ENCODE peak calls at places on chromosome 22, in five cellular contexts. M is cardiac fibroblast; I is HFFc6; L is mucosa of descending colon; V is activated CD8-positive, alpha-beta T cell treated with anti-CD3 and anti-CD28 coated beads for 36 hours. W is an unnamed sample.

GRCh38 chr22:42680648-42681047 is 31.5 kb upstream of the CYB5R3 start:
- DNase-seq in L (no peak), M (peak), V (no peak), I (peak), W (no peak)

GRCh38 chr22:40485813-40486610 is 115.6 kb downstream of the SGSM3 start:
- DNase-seq in M (peak), I (no peak), V (no peak), L (no peak), W (no peak)

GRCh38 chr22:17984114-17984513 is 40.2 kb downstream of the MICAL3 start:
- DNase-seq in M (no peak), I (no peak), V (no peak), L (no peak), W (no peak)

GRCh38 chr22:19936513-19936912 is 5.1 kb upstream of the COMT start:
- DNase-seq in L (no peak), M (no peak), V (no peak), I (no peak), W (no peak)

GRCh38 chr22:49930596-49931412 is 12.4 kb downstream of the CRELD2 start:
- DNase-seq in I (peak), M (peak), L (peak), V (peak), W (peak)

GRCh38 chr22:42560781-42561180 is 7.0 kb downstream of the SERHL2 start:
- DNase-seq in I (no peak), M (peak), V (peak), L (no peak), W (no peak)

GRCh38 chr22:32327596-32328171 is 30.0 kb upstream of the RFPL3 start:
- DNase-seq in I (no peak), L (no peak), M (no peak), V (no peak), W (no peak)

GRCh38 chr22:45096256-45096907 is 67.3 kb upstream of the NUP50 start:
- DNase-seq in L (peak), V (peak), I (peak), M (peak), W (peak)

GRCh38 chr22:45502215-45503070 is at the start of gene FBLN1:
- DNase-seq in L (peak), V (no peak), M (no peak), I (no peak), W (no peak)

GRCh38 chr22:32531955-32532818 is 57.6 kb downstream of the FBXO7 start:
- DNase-seq in I (peak), M (peak), V (no peak), L (peak), W (no peak)

GRCh38 chr22:33272180-33272579 is 214.0 kb upstream of the SYN3 start:
- DNase-seq in V (no peak), L (no peak), M (no peak), I (no peak), W (no peak)

GRCh38 chr22:31637938-31638618 is 23.9 kb downstream of the PISD start:
- DNase-seq in M (peak), L (no peak), I (no peak), V (no peak), W (peak)

GRCh38 chr22:19709063-19709769 is 5.1 kb upstream of the SEPTIN5 start:
- DNase-seq in I (no peak), M (peak), V (no peak), L (no peak), W (no peak)

GRCh38 chr22:18947905-18948304 is 11.8 kb upstream of the PRODH start:
- DNase-seq in M (no peak), V (no peak), I (no peak), L (peak), W (no peak)

GRCh38 chr22:30635273-30636225 is at the start of gene SLC35E4:
- DNase-seq in I (peak), V (peak), L (peak), M (peak), W (peak)
- TF ChIP-seq CTCF in I (peak), V (no peak), L (peak), M (peak), W (peak)

DNA sequence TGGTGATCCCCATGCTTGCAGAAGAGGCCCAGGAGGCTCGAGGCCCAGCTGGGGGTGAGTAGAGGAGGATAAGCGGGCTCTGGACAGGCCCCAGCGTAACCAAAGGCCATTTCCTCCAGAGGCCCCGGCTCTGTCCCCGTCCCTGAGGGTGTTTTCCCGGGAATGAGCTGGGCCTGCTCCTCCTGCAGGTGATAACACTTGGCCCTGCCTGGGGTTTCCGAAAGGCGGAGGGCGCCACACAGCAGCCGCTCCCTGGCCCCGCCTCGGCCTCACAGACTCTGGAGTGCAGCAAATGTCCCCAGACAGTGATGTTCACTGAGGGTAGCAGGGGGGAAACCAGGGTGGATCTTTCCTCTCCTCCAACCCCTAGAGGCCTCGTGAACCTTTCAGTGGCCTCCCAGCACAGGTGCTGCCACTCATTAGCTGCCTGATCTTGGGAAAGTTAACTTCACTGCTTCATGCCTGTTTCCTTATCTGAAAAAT is 10.5 kb upstream of the MGAT3 start:
- DNase-seq in I (no peak), V (no peak), M (no peak), L (peak), W (peak)
- TF ChIP-seq CTCF in I (no peak), V (no peak), M (no peak), L (no peak), W (no peak)

GRCh38 chr22:22371031-22371541 is 126.5 kb downstream of the VPREB1 start:
- DNase-seq in M (no peak), L (no peak), V (no peak), I (no peak), W (no peak)
- TF ChIP-seq CTCF in M (no peak), L (no peak), V (no peak), I (no peak), W (no peak)

DNA sequence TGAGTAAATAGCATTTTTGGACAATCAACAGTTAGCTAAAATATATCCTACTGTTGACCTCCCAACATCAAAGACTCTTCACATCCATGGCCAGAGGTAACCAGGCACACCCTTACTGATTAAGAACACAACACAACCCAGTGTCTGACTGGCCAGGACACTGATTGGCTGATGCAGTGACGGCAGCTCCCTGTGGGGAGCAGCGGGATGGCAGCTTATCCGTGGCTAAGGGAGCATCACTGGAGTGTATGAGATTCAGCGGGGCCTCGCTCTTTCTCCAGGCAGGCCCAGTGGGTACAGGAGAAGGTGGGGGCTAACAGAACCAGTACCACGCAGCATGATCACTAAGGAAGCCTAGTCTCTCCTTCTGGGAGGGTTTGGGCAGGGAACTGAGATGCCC is 10.3 kb upstream of the IL2RB start:
- DNase-seq in M (no peak), V (no peak), L (no peak), I (no peak), W (no peak)
- TF ChIP-seq CTCF in M (no peak), V (no peak), L (no peak), I (peak), W (no peak)

DNA sequence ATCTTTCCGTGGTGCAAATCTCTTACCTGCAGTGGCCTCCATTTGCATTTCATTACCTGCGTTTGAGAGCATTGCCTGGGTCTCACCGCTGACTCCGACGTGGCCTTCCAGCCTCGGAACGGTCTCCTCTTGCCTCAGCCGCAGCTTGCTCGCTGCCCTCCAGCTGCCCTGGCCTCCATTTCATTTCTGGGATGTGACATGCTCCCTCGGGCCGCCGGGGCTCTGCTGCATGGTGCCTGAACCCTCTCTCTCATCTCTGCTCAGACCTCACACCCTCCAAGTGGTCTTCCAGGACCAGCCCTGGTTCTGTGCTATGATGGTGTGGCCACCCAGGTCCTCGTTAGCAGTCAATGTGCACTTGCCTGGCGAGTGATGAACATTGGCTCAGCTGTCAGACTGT is 229.2 kb downstream of the TBC1D22A start:
- DNase-seq in L (no peak), V (no peak), I (no peak), M (no peak), W (no peak)
- TF ChIP-seq CTCF in L (no peak), V (no peak), I (no peak), M (no peak), W (no peak)

DNA sequence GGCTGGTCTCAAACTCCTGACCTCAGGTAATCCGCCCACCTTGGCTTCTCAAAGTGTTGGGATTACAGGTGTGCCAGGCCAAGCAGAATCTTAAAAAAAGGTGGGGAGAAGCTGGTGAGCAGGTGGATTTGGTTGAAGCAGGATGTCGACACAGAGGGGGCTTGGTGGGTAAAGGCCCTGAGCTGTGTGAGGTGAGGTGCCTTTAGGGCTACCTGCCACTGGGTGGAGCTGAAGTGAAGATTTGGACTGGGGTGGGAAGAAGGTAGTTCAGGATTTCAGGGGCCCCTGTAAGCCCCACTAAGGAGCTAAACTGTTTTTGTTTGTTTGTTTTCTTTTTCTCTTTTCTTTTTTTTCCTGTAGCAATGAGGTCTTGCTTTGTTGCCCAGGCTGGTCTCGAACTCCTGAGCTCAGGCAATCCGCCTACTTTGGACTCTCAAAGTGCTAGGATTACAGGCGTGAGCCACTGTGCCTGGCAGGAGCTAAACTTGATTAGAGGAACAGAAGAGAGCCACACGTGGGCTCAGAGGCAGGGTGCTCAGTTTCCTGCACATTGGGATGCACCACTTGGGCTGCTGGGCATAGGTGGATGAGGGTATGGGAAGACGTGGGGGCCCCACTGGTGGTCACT is 6.0 kb downstream of the P2RX6 start:
- DNase-seq in I (no peak), M (peak), L (no peak), V (peak), W (peak)
- TF ChIP-seq CTCF in I (peak), M (peak), L (no peak), V (peak), W (peak)

GRCh38 chr22:24096401-24097115 is 84.7 kb upstream of the SUSD2 start:
- DNase-seq in M (no peak), L (no peak), V (no peak), I (no peak), W (no peak)
- TF ChIP-seq CTCF in M (no peak), L (no peak), V (no peak), I (no peak), W (no peak)

GRCh38 chr22:24190566-24191208 is 9.4 kb downstream of the SUSD2 start:
- DNase-seq in V (no peak), L (no peak), M (no peak), I (no peak), W (no peak)
- TF ChIP-seq CTCF in V (no peak), L (no peak), M (no peak), I (no peak), W (no peak)

GRCh38 chr22:24707477-24707816 is 67.1 kb downstream of the PIWIL3 start:
- DNase-seq in L (peak), I (no peak), V (no peak), M (no peak), W (no peak)
- TF ChIP-seq CTCF in L (peak), I (no peak), V (no peak), M (no peak), W (no peak)

GRCh38 chr22:26672060-26672471 is 14.7 kb downstream of the MIAT start:
- DNase-seq in I (no peak), L (peak), V (peak), M (no peak), W (no peak)

GRCh38 chr22:26671317-26672059 is 14.1 kb downstream of the MIAT start:
- DNase-seq in V (peak), M (no peak), L (peak), I (no peak), W (peak)

GRCh38 chr22:26674211-26675190 is 17.1 kb downstream of the MIAT start:
- DNase-seq in V (peak), L (no peak), I (no peak), M (no peak), W (no peak)

GRCh38 chr22:26673485-26673884 is 16.1 kb downstream of the MIAT start:
- DNase-seq in I (no peak), V (peak), L (no peak), M (peak), W (no peak)

GRCh38 chr22:26672590-26673468 is 15.4 kb downstream of the MIAT start:
- DNase-seq in L (peak), I (peak), V (peak), M (peak), W (peak)
- TF ChIP-seq CTCF in L (peak), I (peak), V (peak), M (peak), W (peak)

W was measured in GM13977.